ENCODE peak calls at places on chromosomes 2 and 18, in six cellular contexts. N, T, S, U, C and P are unnamed samples.

GRCh38 chr2:45938649-45939511 is 287.4 kb downstream of the PRKCE start:
- DNase-seq in N (peak; percentile 96), T (peak; percentile 73), S (peak; percentile 92), U (no peak), C (peak; percentile 79), P (no peak)

GRCh38 chr2:38740851-38741541 is 10.2 kb downstream of the SRSF7 start:
- DNase-seq in N (peak; percentile 61), T (peak; percentile 32), S (no peak), U (no peak), C (no peak), P (no peak)

GRCh38 chr2:12452211-12452610 is 264.5 kb upstream of the TRIB2 start:
- DNase-seq in N (peak; percentile 89), T (no peak), S (no peak), U (peak; percentile 13), C (no peak), P (no peak)

GRCh38 chr2:118858485-118859156 is 11.2 kb upstream of the EN1 start:
- DNase-seq in N (no peak), T (no peak), S (no peak), U (no peak), C (no peak), P (no peak)

GRCh38 chr2:121080013-121080772 is 204.8 kb downstream of the TFCP2L1 start:
- DNase-seq in N (peak; percentile 52), T (no peak), S (no peak), U (peak; percentile 41), C (no peak), P (no peak)

GRCh38 chr18:79071037-79071960 is 2.1 kb downstream of the ATP9B start:
- DNase-seq in N (no peak), T (no peak), S (no peak), U (no peak), C (no peak), P (no peak)

GRCh38 chr2:230925879-230926765 is 1.1 kb upstream of the GPR55 start:
- DNase-seq in N (peak; percentile 13), T (no peak), S (no peak), U (peak; percentile 90), C (peak; percentile 29), P (no peak)

GRCh38 chr18:21281611-21282010 is 39.6 kb downstream of the GREB1L start:
- DNase-seq in N (no peak), T (no peak), S (no peak), U (no peak), C (no peak), P (no peak)

GRCh38 chr2:175439416-175439815 is 257.9 kb upstream of the ATP5MC3 start:
- DNase-seq in N (no peak), T (no peak), S (no peak), U (no peak), C (no peak), P (no peak)

GRCh38 chr2:233075966-233076339 is 15.8 kb downstream of the INPP5D start:
- DNase-seq in N (no peak), T (no peak), S (no peak), U (peak; percentile 88), C (no peak), P (no peak)

GRCh38 chr2:42830922-42831574 is 38.7 kb upstream of the HAAO start:
- DNase-seq in N (no peak), T (no peak), S (no peak), U (no peak), C (no peak), P (no peak)

GRCh38 chr2:11681722-11682589 is 12.0 kb upstream of the NTSR2 start:
- DNase-seq in N (peak; percentile 18), T (peak; percentile 46), S (no peak), U (peak; percentile 49), C (no peak), P (no peak)

GRCh38 chr2:69013837-69014796 is 1.1 kb downstream of the ANTXR1 start:
- DNase-seq in N (peak; percentile 64), T (no peak), S (no peak), U (no peak), C (no peak), P (no peak)

GRCh38 chr2:223772363-223772762 is 65.0 kb downstream of the AP1S3 start:
- DNase-seq in N (peak; percentile 16), T (no peak), S (no peak), U (no peak), C (no peak), P (no peak)

GRCh38 chr2:11752906-11753305 is 6.5 kb downstream of the LPIN1 start:
- DNase-seq in N (no peak), T (no peak), S (no peak), U (no peak), C (no peak), P (no peak)

GRCh38 chr2:67214585-67215184 is 182.4 kb upstream of the ETAA1 start:
- DNase-seq in N (no peak), T (no peak), S (no peak), U (no peak), C (no peak), P (no peak)
- H3K4me3 ChIP-seq in N (no peak overlapping the region), T (no peak overlapping the region), S (no peak overlapping the region), U (no peak overlapping the region), C (no peak overlapping the region), P (no peak overlapping the region)

GRCh38 chr2:9815844-9816279 is 27.4 kb upstream of the TAF1B start:
- DNase-seq in N (no peak), T (no peak), S (no peak), U (no peak), C (no peak), P (no peak)
- TF ChIP-seq CTCF in N (no peak), T (no peak), S (no peak), U (no peak), C (no peak), P (no peak)

GRCh38 chr2:213018340-213018901 is 133.0 kb downstream of the IKZF2 start:
- DNase-seq in N (no peak), T (no peak), S (no peak), U (peak; percentile 49), C (no peak), P (no peak)

GRCh38 chr2:213022987-213023386 is 128.4 kb downstream of the IKZF2 start:
- DNase-seq in N (peak; percentile 25), T (no peak), S (no peak), U (peak; percentile 78), C (no peak), P (peak; percentile 55)

GRCh38 chr2:213020268-213020667 is 131.1 kb downstream of the IKZF2 start:
- DNase-seq in N (no peak), T (no peak), S (no peak), U (peak; percentile 56), C (no peak), P (no peak)

GRCh38 chr2:213019368-213019767 is 132.0 kb downstream of the IKZF2 start:
- DNase-seq in N (no peak), T (no peak), S (no peak), U (no peak), C (no peak), P (no peak)

DNA sequence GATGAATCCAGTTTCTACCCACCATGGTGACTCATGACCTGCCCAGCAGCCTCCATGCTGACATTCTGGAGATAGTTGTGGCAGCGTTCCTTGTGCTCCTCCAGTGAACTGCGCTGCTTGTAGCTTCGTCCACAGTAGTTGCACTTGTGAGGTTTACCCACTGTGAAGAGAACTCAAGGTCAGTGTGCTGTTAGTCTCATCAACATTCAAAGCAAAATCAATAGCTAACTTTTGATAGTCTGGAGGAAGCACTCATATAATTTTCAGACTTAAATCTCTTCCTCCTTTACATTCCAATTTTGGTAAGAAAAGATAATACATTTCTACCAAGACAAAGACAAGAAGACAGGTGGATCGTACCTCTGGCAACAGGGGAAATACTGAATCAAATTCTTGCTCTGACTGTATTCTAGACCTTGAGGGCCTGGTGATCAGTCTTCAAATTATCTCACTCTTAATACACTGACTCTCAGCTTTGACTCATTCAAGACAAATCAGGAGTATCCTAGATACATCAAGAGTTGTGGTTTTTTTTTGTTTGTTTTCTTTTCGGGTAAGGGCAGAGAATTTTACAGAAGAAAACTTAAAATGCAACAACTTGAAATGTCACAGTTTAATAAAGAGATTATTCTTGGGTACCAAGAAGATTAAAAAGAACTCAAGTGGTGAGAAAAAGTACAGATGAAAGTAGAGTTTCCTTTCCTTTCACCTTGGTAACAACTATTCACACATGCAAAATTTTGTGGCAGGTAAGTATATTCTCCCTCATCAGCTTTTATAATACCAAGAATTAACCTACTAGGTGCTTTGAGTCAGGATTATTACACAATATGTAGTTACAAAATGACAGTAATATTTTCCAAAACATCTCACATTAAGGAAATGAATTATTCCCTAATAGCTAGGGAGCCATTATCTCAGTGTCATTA is 129.2 kb downstream of the IKZF2 start:
- DNase-seq in N (peak; percentile 92), T (no peak), S (no peak), U (peak; percentile 91), C (no peak), P (peak; percentile 79)
- H3K4me3 ChIP-seq in N (no peak overlapping the region), T (no peak overlapping the region), S (no peak overlapping the region), U (peak overlapping the region; percentile 97), C (no peak overlapping the region), P (peak overlapping the region; percentile 66)

DNA sequence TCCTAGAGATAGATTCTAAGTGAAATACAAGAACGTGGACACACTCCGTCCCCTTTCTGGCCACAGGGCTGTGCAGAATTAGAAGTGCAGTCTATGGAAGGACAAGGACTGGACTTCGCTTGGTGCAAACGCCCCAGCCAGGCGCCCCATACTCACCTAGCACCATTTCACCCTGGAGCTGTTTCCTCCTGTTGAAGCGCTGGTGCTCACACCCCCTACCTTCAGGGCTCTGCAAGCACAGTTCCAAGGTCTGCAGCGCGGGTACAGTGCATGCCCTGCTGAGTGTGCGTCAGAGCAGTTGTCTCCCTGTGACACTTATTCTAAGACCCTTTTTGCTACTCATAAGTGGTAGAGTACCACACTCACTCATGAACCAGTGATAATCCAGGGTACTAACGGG is 3.0 kb downstream of the HPCAL1 start:
- DNase-seq in N (no peak), T (no peak), S (no peak), U (no peak), C (no peak), P (no peak)
- TF ChIP-seq CTCF in N (peak; percentile 39), T (no peak), S (no peak), U (no peak), C (peak; percentile 19), P (peak; percentile 22)

GRCh38 chr2:40457846-40458245 is 6.0 kb upstream of the SLC8A1 start:
- DNase-seq in N (no peak), T (no peak), S (no peak), U (no peak), C (no peak), P (no peak)

GRCh38 chr2:40450066-40450841 is 1.6 kb downstream of the SLC8A1 start:
- DNase-seq in N (peak; percentile 32), T (no peak), S (no peak), U (no peak), C (peak; percentile 53), P (no peak)

GRCh38 chr2:40455661-40456060 is 3.8 kb upstream of the SLC8A1 start:
- DNase-seq in N (no peak), T (no peak), S (no peak), U (no peak), C (peak; percentile 71), P (no peak)

GRCh38 chr2:40448476-40449079 is 3.3 kb downstream of the SLC8A1 start:
- DNase-seq in N (peak; percentile 50), T (no peak), S (no peak), U (peak; percentile 32), C (no peak), P (no peak)

GRCh38 chr2:40451926-40452605 is at the start of gene SLC8A1:
- DNase-seq in N (peak; percentile 28), T (peak; percentile 41), S (no peak), U (no peak), C (peak; percentile 55), P (no peak)
- H3K4me3 ChIP-seq in N (peak within 1 kb of the TSS; percentile 55), T (peak within 1 kb of the TSS; percentile 64), S (peak within 1 kb of the TSS; percentile 94), U (peak within 1 kb of the TSS; percentile 35), C (peak within 1 kb of the TSS; percentile 64), P (peak within 1 kb of the TSS; percentile 22)